ENCODE peak calls at places on chromosomes 11 and 22, in nine cellular contexts. S is H54, R is cardiac fibroblast, V is H9, I is ACHN, K is ovary, M is progenitor cell of endocrine pancreas, U is stomach, Q is left cardiac atrium. H is an unnamed sample.

GRCh38 chr11:102733232-102733875 is 8.6 kb upstream of the MMP8 start:
- DNase-seq in S (peak), K (no peak), Q (peak), M (no peak), U (peak), I (peak), V (peak), R (peak), H (no peak)

GRCh38 chr11:75422248-75423231 is 10.5 kb downstream of the KLHL35 start:
- DNase-seq in U (peak), V (no peak), K (no peak), I (no peak), M (peak), S (no peak), Q (no peak), R (no peak), H (no peak)

GRCh38 chr11:119645018-119645417 is 84.0 kb downstream of the NECTIN1 start:
- DNase-seq in K (no peak), R (no peak), V (no peak), I (no peak), Q (no peak), U (no peak), M (no peak), S (no peak), H (no peak)

GRCh38 chr11:35897019-35897418 is 46.8 kb upstream of the LDLRAD3 start:
- DNase-seq in I (no peak), K (no peak), R (no peak), M (no peak), U (no peak), S (no peak), V (no peak), Q (no peak), H (no peak)

GRCh38 chr11:75384438-75385080 is 14.8 kb upstream of the RPS3 start:
- DNase-seq in K (peak), I (peak), V (peak), S (peak), R (peak), U (peak), Q (peak), M (peak), H (peak)

GRCh38 chr22:24566899-24567511 is 11.2 kb downstream of the SNRPD3 start:
- DNase-seq in Q (no peak), K (no peak), I (no peak), M (no peak), U (no peak), S (no peak), V (no peak), R (no peak), H (no peak)

GRCh38 chr11:130775306-130776043 is 140.8 kb downstream of the SNX19 start:
- DNase-seq in R (peak), U (no peak), S (no peak), I (no peak), M (no peak), K (no peak), V (no peak), Q (no peak), H (no peak)

GRCh38 chr22:42316988-42317387 is 46.5 kb upstream of the TCF20 start:
- DNase-seq in K (peak), U (peak), M (no peak), R (peak), S (peak), Q (peak), V (no peak), I (no peak), H (no peak)

GRCh38 chr11:35293699-35294098 is 125.7 kb downstream of the SLC1A2 start:
- DNase-seq in R (no peak), S (no peak), U (no peak), K (no peak), V (no peak), M (no peak), Q (no peak), I (no peak), H (no peak)

GRCh38 chr11:110490886-110491285 is 61.1 kb downstream of the FDX1 start:
- DNase-seq in Q (no peak), R (peak), M (no peak), U (no peak), S (peak), I (no peak), V (no peak), K (no peak), H (no peak)

GRCh38 chr11:57798905-57799559 is 37.4 kb downstream of the CTNND1 start:
- DNase-seq in S (no peak), V (no peak), Q (peak), K (no peak), U (peak), R (peak), I (no peak), M (no peak), H (no peak)

GRCh38 chr11:106369224-106369623 is 291.8 kb downstream of the AASDHPPT start:
- DNase-seq in Q (no peak), K (no peak), S (no peak), R (peak), M (no peak), U (no peak), V (no peak), I (peak), H (no peak)

GRCh38 chr11:62930157-62930556 is 9.0 kb upstream of the CHRM1 start:
- DNase-seq in R (no peak), V (peak), Q (no peak), S (no peak), I (no peak), K (no peak), U (no peak), M (no peak), H (no peak)

GRCh38 chr11:2213384-2213842 is 41.8 kb upstream of the TH start:
- DNase-seq in I (no peak), M (no peak), V (peak), Q (peak), K (no peak), R (no peak), S (no peak), U (no peak), H (no peak)

GRCh38 chr11:113771964-113772363 is 1.5 kb downstream of the ZW10 start:
- DNase-seq in K (no peak), S (no peak), V (no peak), R (no peak), U (no peak), M (no peak), Q (no peak), I (no peak), H (no peak)

GRCh38 chr11:101299210-101299609 is 169.6 kb upstream of the PGR start:
- DNase-seq in M (no peak), U (no peak), I (no peak), V (no peak), Q (no peak), S (no peak), R (no peak), K (no peak), H (no peak)

GRCh38 chr22:46010951-46011626 is 34.1 kb upstream of the WNT7B start:
- DNase-seq in I (no peak), U (peak), Q (peak), V (no peak), S (no peak), R (no peak), K (no peak), M (no peak), H (peak)

GRCh38 chr11:22733433-22733832 is 67.0 kb downstream of the GAS2 start:
- DNase-seq in I (no peak), Q (no peak), S (no peak), V (no peak), R (no peak), K (no peak), U (no peak), M (no peak), H (no peak)

GRCh38 chr22:45309422-45310227 is at the start of gene FAM118A:
- DNase-seq in K (peak), S (peak), I (peak), R (peak), M (peak), Q (peak), U (peak), V (peak), H (peak)

GRCh38 chr22:49608228-49608627 is 219.4 kb downstream of the BRD1 start:
- DNase-seq in S (no peak), R (no peak), V (no peak), U (no peak), I (no peak), Q (no peak), M (no peak), K (no peak), H (no peak)

GRCh38 chr11:2459016-2459725 is 14.4 kb downstream of the KCNQ1 start:
- DNase-seq in R (no peak), Q (no peak), I (no peak), U (no peak), K (no peak), S (no peak), M (no peak), V (no peak), H (no peak)

GRCh38 chr11:5234390-5234834 is at the start of gene HBD:
- DNase-seq in U (no peak), R (peak), S (no peak), K (no peak), V (no peak), M (no peak), I (no peak), Q (no peak), H (no peak)

GRCh38 chr11:132395434-132395833 is 1025.0 kb downstream of the NTM start:
- DNase-seq in V (no peak), Q (no peak), K (no peak), S (no peak), U (no peak), R (no peak), I (no peak), M (no peak), H (no peak)

GRCh38 chr11:61885166-61885778 is 6.1 kb downstream of the FADS3 start:
- DNase-seq in R (no peak), V (no peak), M (no peak), S (no peak), K (no peak), U (no peak), Q (no peak), I (no peak), H (no peak)

GRCh38 chr22:35882226-35883027 is 146.2 kb downstream of the RBFOX2 start:
- DNase-seq in V (no peak), R (no peak), U (no peak), K (no peak), M (no peak), I (no peak), Q (no peak), S (no peak), H (no peak)

H was measured in hippocampal formation.